ENCODE peak calls at places on chromosomes 4 and X, in nine cellular contexts. W, O, M, R, P, N, U, H and J are unnamed samples. For H3K27me3, the result is how much of the 10 kb centered on the place peaks cover.

GRCh38 chr4:1609901-1610790 is 74.0 kb downstream of the FAM53A start:
- DNase-seq in W (peak), R (no peak), O (peak), M (no peak), P (no peak), U (no peak), N (no peak), H (no peak), J (no peak)

GRCh38 chr4:4591071-4591470 is 49.2 kb upstream of the STX18 start:
- DNase-seq in P (no peak), H (no peak), M (no peak), O (no peak), U (no peak), W (no peak), N (no peak), R (no peak), J (no peak)

GRCh38 chr4:184146951-184147350 is 70.7 kb downstream of the ENPP6 start:
- DNase-seq in R (no peak), O (no peak), P (no peak), M (no peak), U (no peak), N (no peak), W (no peak), H (no peak), J (no peak)

GRCh38 chrX:119069762-119070161 is 3.0 kb upstream of the CT47C1 start:
- DNase-seq in R (no peak), P (no peak), N (no peak), U (no peak), O (no peak), H (no peak), W (no peak), M (no peak), J (no peak)

GRCh38 chr4:82217986-82218715 is 155.6 kb downstream of the HNRNPD start:
- DNase-seq in R (no peak), P (no peak), M (no peak), U (no peak), H (no peak), O (no peak), N (no peak), W (no peak), J (no peak)

GRCh38 chrX:12026481-12026880 is 111.8 kb upstream of the FRMPD4 start:
- DNase-seq in W (no peak), M (no peak), U (no peak), R (no peak), H (no peak), N (no peak), P (no peak), O (no peak), J (no peak)

GRCh38 chr4:158327525-158327924 is 117.2 kb downstream of the TMEM144 start:
- DNase-seq in M (no peak), N (no peak), H (no peak), W (no peak), P (no peak), R (no peak), O (no peak), U (no peak), J (no peak)

GRCh38 chrX:40010550-40011364 is 87.0 kb downstream of the BCOR start:
- DNase-seq in M (peak), N (no peak), W (no peak), H (no peak), U (no peak), O (no peak), R (no peak), P (no peak), J (no peak)

GRCh38 chrX:368811-369562 is 17.7 kb downstream of the PPP2R3B start:
- DNase-seq in R (no peak), O (no peak), N (no peak), W (peak), H (no peak), P (no peak), M (peak), U (peak), J (no peak)

GRCh38 chr4:39464886-39465501 is 6.1 kb downstream of the LIAS start:
- DNase-seq in P (no peak), M (peak), W (no peak), R (no peak), U (no peak), N (no peak), O (no peak), H (no peak), J (no peak)

GRCh38 chrX:18875256-18875878 is 108.5 kb downstream of the PHKA2 start:
- DNase-seq in M (peak), P (no peak), U (no peak), H (no peak), N (no peak), W (no peak), R (no peak), O (no peak), J (no peak)

GRCh38 chrX:129310000-129310399 is 213.3 kb downstream of the SMARCA1 start:
- DNase-seq in H (no peak), O (no peak), N (no peak), U (no peak), W (no peak), M (no peak), P (no peak), R (no peak), J (no peak)

GRCh38 chr4:73021634-73022033 is 47.9 kb downstream of the COX18 start:
- DNase-seq in P (no peak), O (no peak), U (no peak), W (no peak), R (no peak), N (no peak), H (no peak), M (peak), J (no peak)

GRCh38 chr4:73446336-73446938 is 10.4 kb downstream of the AFP start:
- DNase-seq in R (no peak), U (no peak), O (no peak), W (no peak), M (peak), P (no peak), N (no peak), H (no peak), J (no peak)

GRCh38 chr4:7140062-7140691 is 52.2 kb upstream of the SORCS2 start:
- DNase-seq in H (no peak), N (no peak), R (no peak), P (no peak), W (no peak), O (no peak), U (no peak), M (no peak), J (no peak)

GRCh38 chrX:64229145-64229544 is 1.3 kb downstream of the ASB12 start:
- DNase-seq in H (peak), O (no peak), W (no peak), N (no peak), R (no peak), P (no peak), M (no peak), U (no peak), J (no peak)

GRCh38 chrX:54447461-54447860 is 7.3 kb downstream of the TSR2 start:
- DNase-seq in R (no peak), M (peak), N (no peak), P (no peak), H (no peak), U (no peak), O (no peak), W (no peak), J (no peak)

GRCh38 chrX:56727531-56727930 is 1.5 kb upstream of the NBDY start:
- DNase-seq in W (no peak), H (no peak), N (no peak), M (no peak), U (no peak), O (no peak), R (no peak), P (no peak), J (no peak)

GRCh38 chrX:56728321-56728720 is 722 bp upstream of the NBDY start:
- DNase-seq in O (no peak), M (peak), W (no peak), H (no peak), N (no peak), U (no peak), P (no peak), R (no peak), J (no peak)

GRCh38 chrX:56729152-56729557 is at the start of gene NBDY:
- DNase-seq in U (peak), W (peak), O (peak), M (peak), N (no peak), H (peak), P (peak), R (peak), J (no peak)

GRCh38 chrX:56728752-56729151 is 291 bp upstream of the NBDY start:
- DNase-seq in R (no peak), N (no peak), H (peak), M (peak), O (no peak), W (no peak), U (peak), P (no peak), J (no peak)

DNA sequence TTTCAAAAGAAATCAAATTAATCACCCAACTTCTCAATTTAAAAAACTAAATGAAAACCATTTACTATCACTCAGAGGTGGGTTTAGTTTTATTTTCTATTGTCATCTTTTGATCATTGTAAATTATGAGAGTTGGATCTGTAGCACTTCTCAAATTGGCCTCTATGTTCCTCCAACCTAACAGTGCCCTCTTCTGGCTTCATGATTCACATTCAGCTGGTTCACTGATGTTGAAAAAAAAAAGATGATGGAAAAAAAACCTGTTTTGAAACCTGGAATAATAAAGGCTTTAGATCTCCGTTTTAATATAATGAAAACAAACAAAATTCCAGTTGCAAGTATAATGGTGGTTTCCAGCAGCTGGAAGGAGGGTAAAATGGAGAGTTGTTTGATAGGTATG is 2.4 kb upstream of the NBDY start:
- DNase-seq in U (peak), R (no peak), W (no peak), N (no peak), O (no peak), P (no peak), M (peak), H (no peak), J (no peak)
- TF ChIP-seq CTCF in U (peak), R (peak), W (peak), N (peak), O (peak), P (no peak), M (peak), H (peak), J (peak)

GRCh38 chr4:150131581-150132228 is 53.5 kb downstream of the DCLK2 start:
- DNase-seq in O (no peak), M (no peak), W (no peak), N (no peak), H (no peak), R (no peak), P (no peak), U (no peak), J (no peak)
- H3K27ac ChIP-seq in O (no peak), M (no peak), W (no peak), N (no peak), H (no peak), R (no peak), P (no peak), U (no peak), J (no peak)

GRCh38 chrX:139207655-139208054 is 322.9 kb upstream of the F9 start:
- DNase-seq in U (no peak), M (no peak), H (no peak), W (no peak), R (no peak), N (no peak), O (no peak), P (no peak), J (no peak)
- H3K27me3 ChIP-seq in U (under half), M (under half), H (under half), W (under half), R (under half), N (under half), O (under half), P (under half), J (under half)

GRCh38 chr4:138851626-138852443 is 163.7 kb upstream of the NOCT start:
- DNase-seq in O (no peak), U (no peak), R (no peak), N (no peak), H (no peak), W (no peak), P (no peak), M (no peak), J (no peak)
- TF ChIP-seq CTCF in O (no peak), U (no peak), R (no peak), N (no peak), H (no peak), W (no peak), P (no peak), M (no peak), J (no peak)

GRCh38 chrX:72685018-72685417 is 29.1 kb downstream of the PHKA1 start:
- DNase-seq in P (no peak), H (no peak), M (no peak), R (no peak), W (no peak), N (no peak), O (no peak), U (no peak), J (no peak)
- H3K27ac ChIP-seq in P (no peak), H (no peak), M (no peak), R (no peak), W (no peak), N (no peak), O (no peak), U (no peak), J (no peak)

DNA sequence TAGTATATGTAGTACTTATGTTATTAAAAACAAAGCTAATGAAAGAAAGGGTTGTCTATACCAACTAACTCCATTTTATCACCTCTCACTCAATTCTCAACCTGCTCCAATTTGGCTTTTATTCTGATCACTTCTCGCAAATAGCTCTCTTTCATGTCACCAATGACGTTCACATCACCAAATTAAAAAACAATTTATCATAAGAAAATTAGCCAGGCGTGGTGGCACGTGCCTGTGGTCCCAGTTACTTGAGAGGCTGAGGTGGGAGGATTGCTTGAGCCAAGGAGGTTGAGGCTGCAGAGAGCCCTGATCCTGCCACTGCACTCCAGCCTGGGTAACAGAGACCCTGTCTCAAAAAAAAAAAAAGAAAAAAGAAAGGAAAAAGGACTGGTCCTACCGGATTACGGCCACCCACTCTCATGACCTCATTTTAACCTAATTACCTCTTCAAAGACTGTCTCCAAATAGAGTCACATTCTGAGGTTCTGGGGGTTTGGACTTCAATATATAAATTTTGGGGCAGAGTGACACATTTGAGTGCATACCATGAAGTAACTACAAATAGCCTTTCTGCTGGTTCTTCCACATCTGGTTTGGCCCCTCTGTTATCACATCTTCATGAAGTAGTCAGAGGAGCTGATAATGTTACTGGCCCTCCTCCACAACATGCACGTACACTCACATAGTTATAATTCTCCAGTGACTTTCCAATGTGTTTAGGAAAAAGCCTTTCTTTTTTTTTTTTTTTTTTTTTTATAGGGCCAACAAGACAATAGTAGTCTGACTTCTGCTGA is 15.8 kb upstream of the RBMX start:
- DNase-seq in M (no peak), H (no peak), N (no peak), U (no peak), R (no peak), O (no peak), P (no peak), W (no peak), J (no peak)
- H3K27me3 ChIP-seq in M (under half), H (under half), N (under half), U (under half), R (under half), O (under half), P (under half), W (under half), J (under half)